ENCODE peak calls at places on chromosome 17, in seven cellular contexts. A is T1000; F is naive thymus-derived CD8-positive, alpha-beta T cell; Z is GM23248; X is cardiac muscle cell; R is effector memory CD4-positive, alpha-beta T cell; T is activated T-helper 1 cell treated with anti-CD3 and anti-CD28 coated beads, Interleukin-2, amount 50 U/mL, for 16 hours. U is an unnamed sample.

GRCh38 chr17:73827627-73828241 is 183.5 kb upstream of the SDK2 start:
- DNase-seq in T (no peak), Z (no peak), R (no peak), X (no peak), F (peak; percentile 27), A (no peak), U (no peak)

GRCh38 chr17:57369509-57369945 is 113.2 kb downstream of the MSI2 start:
- DNase-seq in F (no peak), Z (no peak), R (no peak), X (no peak), T (no peak), A (no peak), U (no peak)

GRCh38 chr17:41428591-41429326 is 4.4 kb upstream of the KRT37 start:
- DNase-seq in A (peak; percentile 14), F (no peak), R (no peak), T (no peak), X (no peak), Z (peak; percentile 28), U (no peak)

GRCh38 chr17:64133546-64134215 is 3.7 kb upstream of the ERN1 start:
- DNase-seq in X (peak; percentile 70), F (peak; percentile 61), A (no peak), Z (peak; percentile 79), T (no peak), R (no peak), U (peak; percentile 38)

GRCh38 chr17:62931101-62931500 is 34.9 kb upstream of the TANC2 start:
- DNase-seq in R (no peak), F (no peak), A (no peak), X (no peak), Z (peak; percentile 30), T (no peak), U (no peak)

GRCh38 chr17:33602981-33603380 is 309.9 kb upstream of the ASIC2 start:
- DNase-seq in T (no peak), F (no peak), A (no peak), Z (peak; percentile 3), X (no peak), R (no peak), U (no peak)

GRCh38 chr17:37671813-37672544 is 28.7 kb upstream of the DDX52 start:
- DNase-seq in R (no peak), A (peak; percentile 65), X (no peak), F (no peak), Z (peak; percentile 95), T (no peak), U (peak; percentile 89)

GRCh38 chr17:74737299-74738050 is 419 bp downstream of the RAB37 start:
- DNase-seq in A (peak; percentile 94), F (peak; percentile 60), T (no peak), Z (peak; percentile 47), X (peak; percentile 55), R (no peak), U (no peak)

GRCh38 chr17:32627233-32628008 is 140.6 kb downstream of the CDK5R1 start:
- DNase-seq in F (no peak), T (no peak), Z (peak; percentile 40), A (no peak), X (no peak), R (no peak), U (peak; percentile 60)

GRCh38 chr17:71446635-71447034 is 674.2 kb upstream of the SOX9 start:
- DNase-seq in X (no peak), A (no peak), Z (no peak), F (no peak), T (no peak), R (no peak), U (no peak)

GRCh38 chr17:3693829-3694231 is 2.1 kb downstream of the P2RX5 start:
- DNase-seq in T (no peak), X (no peak), R (no peak), A (no peak), F (no peak), Z (no peak), U (no peak)

GRCh38 chr17:50794361-50794760 is 27.0 kb upstream of the ANKRD40CL start:
- DNase-seq in F (no peak), X (no peak), R (no peak), Z (no peak), A (no peak), T (no peak), U (no peak)

GRCh38 chr17:12756786-12757185 is 32.5 kb upstream of the ARHGAP44 start:
- DNase-seq in F (no peak), X (no peak), Z (peak; percentile 35), R (no peak), A (no peak), T (no peak), U (no peak)

GRCh38 chr17:2282297-2282873 is 21.2 kb downstream of the SMG6 start:
- DNase-seq in Z (peak; percentile 80), X (peak; percentile 61), F (peak; percentile 62), A (no peak), T (no peak), R (no peak), U (peak; percentile 27)

GRCh38 chr17:65385726-65386125 is 175.7 kb downstream of the AXIN2 start:
- DNase-seq in F (no peak), T (no peak), X (no peak), R (no peak), A (no peak), Z (no peak), U (no peak)

GRCh38 chr17:80854220-80854619 is 137.4 kb upstream of the CHMP6 start:
- DNase-seq in R (no peak), T (no peak), F (no peak), Z (no peak), A (no peak), X (no peak), U (no peak)

U was measured in NCI-H2029 treated with DMSO at 0.1 percent for 48 hours.